ENCODE peak calls at places on chromosomes 2 and 18, in six cellular contexts. J is IMR-90, U is MM.1S, K is cardiac muscle cell, E is transverse colon, C is Peyer's patch. Q is an unnamed sample.

GRCh38 chr2:39435974-39436591 is 1.0 kb downstream of the MAP4K3 start:
- DNase-seq in J (peak; percentile 58), U (peak; percentile 18), K (peak; percentile 72), E (no peak), C (no peak), Q (no peak)

GRCh38 chr2:152440049-152440448 is 105.1 kb downstream of the FMNL2 start:
- DNase-seq in J (no peak), U (no peak), K (no peak), E (no peak), C (no peak), Q (no peak)

GRCh38 chr18:5546660-5547059 is 2.9 kb upstream of the EPB41L3 start:
- DNase-seq in J (peak; percentile 62), U (no peak), K (peak; percentile 82), E (no peak), C (no peak), Q (no peak)

GRCh38 chr2:196182439-196183171 is 11.2 kb upstream of the STK17B start:
- DNase-seq in J (no peak), U (peak; percentile 46), K (no peak), E (no peak), C (no peak), Q (no peak)

GRCh38 chr2:159292157-159292556 is 5.7 kb upstream of the WDSUB1 start:
- DNase-seq in J (no peak), U (no peak), K (no peak), E (no peak), C (no peak), Q (no peak)

GRCh38 chr2:166900700-166901099 is 12.4 kb downstream of the XIRP2 start:
- DNase-seq in J (peak; percentile 29), U (no peak), K (peak; percentile 11), E (no peak), C (no peak), Q (no peak)

GRCh38 chr2:7061436-7061779 is 144.2 kb downstream of the RNF144A start:
- DNase-seq in J (no peak), U (no peak), K (no peak), E (no peak), C (no peak), Q (no peak)

GRCh38 chr2:161207941-161208340 is 47.7 kb downstream of the TANK start:
- DNase-seq in J (peak; percentile 6), U (no peak), K (peak; percentile 12), E (no peak), C (no peak), Q (no peak)

GRCh38 chr2:85053802-85054201 is 79.4 kb upstream of the TCF7L1 start:
- DNase-seq in J (peak; percentile 54), U (no peak), K (no peak), E (peak; percentile 79), C (peak; percentile 78), Q (no peak)

GRCh38 chr2:17620280-17620679 is 79.8 kb downstream of the VSNL1 start:
- DNase-seq in J (peak; percentile 4), U (no peak), K (peak; percentile 64), E (no peak), C (no peak), Q (no peak)

GRCh38 chr18:59813942-59814341 is 85.9 kb upstream of the PMAIP1 start:
- DNase-seq in J (peak; percentile 54), U (no peak), K (no peak), E (no peak), C (no peak), Q (no peak)

GRCh38 chr2:232434563-232435374 is 21.2 kb upstream of the ALPI start:
- DNase-seq in J (no peak), U (no peak), K (no peak), E (no peak), C (no peak), Q (no peak)

GRCh38 chr18:3747176-3747973 is 297.4 kb downstream of the TGIF1 start:
- DNase-seq in J (peak; percentile 77), U (no peak), K (peak; percentile 79), E (no peak), C (no peak), Q (no peak)

GRCh38 chr2:159755788-159756187 is 42.2 kb downstream of the CD302 start:
- DNase-seq in J (peak; percentile 47), U (no peak), K (peak; percentile 25), E (no peak), C (no peak), Q (no peak)

DNA sequence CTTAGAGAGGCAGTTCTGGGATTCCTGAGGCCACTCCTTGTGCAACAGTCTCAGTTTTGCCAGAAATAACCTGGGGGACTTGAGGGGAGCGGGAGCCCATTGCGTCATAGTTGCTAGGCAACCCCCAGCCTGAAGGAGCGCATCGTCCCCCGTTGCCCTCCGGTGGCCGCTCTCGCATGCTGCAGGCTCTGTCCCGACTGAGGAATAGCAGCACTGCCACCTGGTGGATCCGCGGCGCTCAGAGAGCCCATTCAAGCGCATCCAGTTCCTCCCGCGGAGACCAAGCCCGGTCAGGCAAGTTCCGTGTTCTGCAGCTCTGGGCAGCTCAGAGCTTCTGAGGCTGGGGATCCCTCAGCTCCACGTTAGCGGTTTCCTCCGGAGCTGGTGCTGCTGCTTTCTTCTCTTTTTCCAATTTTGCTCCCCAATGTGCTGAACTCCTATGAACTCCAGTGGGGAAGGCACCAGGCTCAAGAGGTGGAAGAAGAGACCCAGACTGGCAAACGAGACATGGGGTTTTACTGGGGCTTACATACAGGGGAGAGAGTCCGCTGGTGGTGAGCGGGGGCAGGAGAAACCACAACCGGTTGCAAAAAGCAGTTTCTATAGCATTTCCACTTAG is 15.1 kb downstream of the SLC4A3 start:
- DNase-seq in J (peak; percentile 94), U (peak; percentile 93), K (peak; percentile 99), E (peak; percentile 94), C (peak; percentile 94), Q (peak; percentile 90)
- H3K4me3 ChIP-seq in J (no peak overlapping the region), U (no peak overlapping the region), K (no peak overlapping the region), E (no peak overlapping the region), C (no peak overlapping the region), Q (no peak overlapping the region)

GRCh38 chr18:56995579-56996194 is 151.2 kb upstream of the BOD1L2 start:
- DNase-seq in J (no peak), U (no peak), K (no peak), E (no peak), C (no peak), Q (no peak)
- TF ChIP-seq CTCF in J (no peak), U (no peak), K (no peak), E (no peak), C (no peak), Q (no peak)

GRCh38 chr18:573385-573784 is 6.8 kb upstream of the CETN1 start:
- DNase-seq in J (no peak), U (no peak), K (no peak), E (no peak), C (no peak), Q (no peak)

GRCh38 chr18:568731-569130 is 11.4 kb upstream of the CETN1 start:
- DNase-seq in J (no peak), U (no peak), K (no peak), E (no peak), C (no peak), Q (no peak)

GRCh38 chr18:574456-575228 is 5.5 kb upstream of the CETN1 start:
- DNase-seq in J (no peak), U (no peak), K (no peak), E (no peak), C (no peak), Q (no peak)

GRCh38 chr18:570256-570655 is 9.9 kb upstream of the CETN1 start:
- DNase-seq in J (no peak), U (no peak), K (no peak), E (no peak), C (no peak), Q (no peak)

GRCh38 chr18:572499-573289 is 7.5 kb upstream of the CETN1 start:
- DNase-seq in J (no peak), U (no peak), K (no peak), E (no peak), C (no peak), Q (no peak)
- H3K27me3 ChIP-seq in J (peaks cover 47% of the 10 kb centered on the region), U (no peaks in the 10 kb centered on the region), K (no peaks in the 10 kb centered on the region), E (no peaks in the 10 kb centered on the region), C (no peaks in the 10 kb centered on the region), Q (no peaks in the 10 kb centered on the region)

GRCh38 chr2:222912776-222913175 is 51.9 kb downstream of the ACSL3 start:
- DNase-seq in J (no peak), U (no peak), K (no peak), E (no peak), C (no peak), Q (no peak)

GRCh38 chr2:222907048-222907447 is 46.2 kb downstream of the ACSL3 start:
- DNase-seq in J (no peak), U (no peak), K (no peak), E (no peak), C (no peak), Q (no peak)

GRCh38 chr2:222912117-222912516 is 51.3 kb downstream of the ACSL3 start:
- DNase-seq in J (peak; percentile 46), U (peak; percentile 85), K (peak; percentile 77), E (no peak), C (no peak), Q (peak; percentile 81)

GRCh38 chr2:222907790-222908431 is 47.1 kb downstream of the ACSL3 start:
- DNase-seq in J (peak; percentile 83), U (no peak), K (peak; percentile 55), E (no peak), C (no peak), Q (no peak)

DNA sequence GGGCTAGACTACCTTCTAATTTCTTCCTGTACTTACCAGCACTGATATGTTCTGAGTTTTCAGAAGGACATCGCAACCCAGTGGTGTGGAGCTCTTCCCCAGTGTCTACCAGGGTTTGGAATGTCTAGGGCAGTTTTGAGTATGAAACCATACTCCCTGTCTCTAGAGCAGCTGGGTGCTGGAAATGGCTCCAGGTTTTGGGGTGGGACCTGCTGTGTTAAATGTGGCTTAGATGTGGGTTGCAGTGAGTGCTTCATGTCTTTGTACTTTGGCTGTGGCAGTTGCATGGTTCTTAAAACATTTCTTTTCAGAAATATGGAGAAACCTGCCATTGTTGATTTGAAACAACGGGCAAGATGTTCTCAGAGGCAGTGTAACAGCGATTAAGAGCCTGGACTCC is 48.4 kb downstream of the ACSL3 start:
- DNase-seq in J (no peak), U (no peak), K (no peak), E (no peak), C (no peak), Q (no peak)
- H3K4me3 ChIP-seq in J (no peak overlapping the region), U (no peak overlapping the region), K (no peak overlapping the region), E (no peak overlapping the region), C (no peak overlapping the region), Q (no peak overlapping the region)

Q was measured in GM06990.